ENCODE peak calls at places on chromosomes 7 and 10, in nine cellular contexts. Z is NCI-H1092; I is activated T-helper 9 cell treated with anti-CD3 and anti-CD28 coated beads, Interleukin-2, amount 50 U/mL, for 16 hours; F is GM12891; R is mesothelial cell of epicardium; M is HT-29; T is cardiac fibroblast; S is DMS79 treated with DMSO at 0.1 percent for 48 hours; J is SK-MEL-5. U is an unnamed sample.

GRCh38 chr10:317219-317868 is 182.1 kb downstream of the ZMYND11 start:
- DNase-seq in I (no peak), J (no peak), R (no peak), M (no peak), S (peak), F (peak), Z (no peak), T (peak), U (no peak)

GRCh38 chr7:100407285-100408180 is 21.0 kb downstream of the ZCWPW1 start:
- DNase-seq in T (peak), R (no peak), F (no peak), Z (peak), J (peak), S (peak), M (peak), I (no peak), U (peak)

GRCh38 chr7:118590107-118590506 is 365.6 kb downstream of the ANKRD7 start:
- DNase-seq in M (peak), I (no peak), F (no peak), J (peak), T (no peak), R (no peak), Z (peak), S (no peak), U (peak)

GRCh38 chr7:45924283-45924682 is 3.2 kb upstream of the IGFBP3 start:
- DNase-seq in Z (no peak), J (peak), M (peak), R (no peak), I (no peak), T (peak), F (no peak), S (no peak), U (no peak)

GRCh38 chr10:71433116-71433982 is 36.6 kb downstream of the CDH23 start:
- DNase-seq in J (no peak), M (no peak), S (no peak), I (no peak), R (peak), Z (no peak), T (no peak), F (no peak), U (no peak)

GRCh38 chr7:1677206-1678069 is 7.4 kb downstream of the ELFN1 start:
- DNase-seq in Z (no peak), J (no peak), S (no peak), M (no peak), R (no peak), F (no peak), I (no peak), T (no peak), U (no peak)

GRCh38 chr7:133529861-133530260 is 277.0 kb downstream of the EXOC4 start:
- DNase-seq in S (peak), Z (no peak), I (no peak), J (peak), F (no peak), T (no peak), M (peak), R (no peak), U (no peak)

GRCh38 chr7:116357776-116358670 is 141.5 kb upstream of the CAV2 start:
- DNase-seq in J (peak), M (no peak), S (no peak), F (no peak), I (no peak), Z (no peak), T (peak), R (no peak), U (no peak)

GRCh38 chr10:94314913-94315545 is 47.7 kb downstream of the NOC3L start:
- DNase-seq in J (no peak), I (no peak), R (no peak), F (no peak), S (no peak), M (no peak), T (peak), Z (no peak), U (peak)

GRCh38 chr10:60238408-60239100 is 151.1 kb downstream of the ANK3 start:
- DNase-seq in T (peak), Z (no peak), S (no peak), F (peak), J (peak), M (peak), I (no peak), R (no peak), U (peak)

GRCh38 chr10:116879817-116880216 is 30.5 kb downstream of the ENO4 start:
- DNase-seq in R (no peak), F (no peak), T (no peak), Z (no peak), M (no peak), J (no peak), S (no peak), I (no peak), U (no peak)

GRCh38 chr7:20777377-20778062 is 9.2 kb downstream of the SP8 start:
- DNase-seq in M (no peak), S (no peak), F (no peak), Z (no peak), J (peak), I (no peak), R (no peak), T (no peak), U (no peak)

GRCh38 chr10:87794285-87794684 is 23.7 kb downstream of the ATAD1 start:
- DNase-seq in M (no peak), F (no peak), J (no peak), S (no peak), Z (no peak), R (no peak), I (no peak), T (peak), U (no peak)

GRCh38 chr10:18601321-18601720 is 50.1 kb downstream of the NSUN6 start:
- DNase-seq in S (no peak), T (no peak), F (no peak), M (no peak), R (no peak), J (peak), I (no peak), Z (no peak), U (no peak)

GRCh38 chr10:8146650-8147049 is 92.2 kb downstream of the GATA3 start:
- DNase-seq in Z (no peak), T (peak), R (no peak), J (no peak), I (no peak), F (no peak), M (peak), S (no peak), U (no peak)